ENCODE peak calls at places on chromosomes 6 and 20, in five cellular contexts. R, B, M, Q and H are unnamed samples.

GRCh38 chr6:156557269-156557885 is 219.8 kb upstream of the ARID1B start:
- DNase-seq in M (peak), R (no peak), B (no peak), Q (no peak), H (peak)

GRCh38 chr6:28683945-28684538 is 158.4 kb downstream of the GPX5 start:
- DNase-seq in M (peak), R (peak), Q (no peak), B (peak), H (peak)

GRCh38 chr6:25035451-25036435 is 100.0 kb upstream of the RIPOR2 start:
- DNase-seq in R (no peak), M (no peak), Q (no peak), B (no peak), H (no peak)

GRCh38 chr20:59958626-59959025 is 403 bp downstream of the CDH26 start:
- DNase-seq in M (no peak), B (no peak), Q (no peak), R (peak), H (peak)

GRCh38 chr6:139016337-139017213 is 12.0 kb upstream of the ABRACL start:
- DNase-seq in Q (no peak), R (no peak), M (no peak), B (no peak), H (peak)

GRCh38 chr6:100100776-100101175 is 106.8 kb upstream of the MCHR2 start:
- DNase-seq in B (no peak), Q (no peak), R (no peak), M (no peak), H (no peak)

GRCh38 chr6:108260809-108261569 is at the start of gene SNX3:
- DNase-seq in B (peak), Q (peak), M (peak), R (peak), H (peak)

GRCh38 chr6:47079638-47080037 is 37.5 kb upstream of the ADGRF1 start:
- DNase-seq in M (no peak), B (no peak), Q (no peak), R (peak), H (peak)

GRCh38 chr6:128541261-128541660 is 20.9 kb upstream of the PTPRK start:
- DNase-seq in M (no peak), B (no peak), Q (no peak), R (no peak), H (no peak)

GRCh38 chr20:38343107-38343797 is 3.0 kb upstream of the LBP start:
- DNase-seq in R (no peak), Q (no peak), M (peak), B (peak), H (no peak)

GRCh38 chr6:24614048-24614420 is 32.0 kb downstream of the KIAA0319 start:
- DNase-seq in B (no peak), R (no peak), Q (no peak), M (no peak), H (no peak)

GRCh38 chr6:113351183-113351834 is 505.8 kb upstream of the MARCKS start:
- DNase-seq in Q (no peak), R (no peak), M (no peak), B (no peak), H (no peak)

GRCh38 chr20:45038747-45039469 is 62.0 kb downstream of the KCNS1 start:
- DNase-seq in Q (no peak), M (no peak), R (no peak), B (no peak), H (no peak)

GRCh38 chr6:43492673-43493072 is 15.3 kb downstream of the TJAP1 start:
- DNase-seq in M (no peak), B (no peak), R (no peak), Q (no peak), H (no peak)

GRCh38 chr6:112571486-112571885 is 224.4 kb downstream of the RFPL4B start:
- DNase-seq in M (no peak), B (no peak), Q (no peak), R (no peak), H (no peak)

GRCh38 chr6:155985660-155986138 is 530.1 kb upstream of the NOX3 start:
- DNase-seq in R (no peak), M (no peak), Q (no peak), B (no peak), H (no peak)

GRCh38 chr20:42366626-42367025 is 748.4 kb upstream of the CHD6 start:
- DNase-seq in B (no peak), M (no peak), Q (no peak), R (no peak), H (no peak)

GRCh38 chr6:103893082-103893481 is 966.6 kb downstream of the HACE1 start:
- DNase-seq in R (no peak), Q (no peak), B (no peak), M (no peak), H (no peak)

GRCh38 chr6:160919713-160920112 is 71.9 kb upstream of the MAP3K4 start:
- DNase-seq in Q (no peak), M (peak), B (no peak), R (no peak), H (no peak)

DNA sequence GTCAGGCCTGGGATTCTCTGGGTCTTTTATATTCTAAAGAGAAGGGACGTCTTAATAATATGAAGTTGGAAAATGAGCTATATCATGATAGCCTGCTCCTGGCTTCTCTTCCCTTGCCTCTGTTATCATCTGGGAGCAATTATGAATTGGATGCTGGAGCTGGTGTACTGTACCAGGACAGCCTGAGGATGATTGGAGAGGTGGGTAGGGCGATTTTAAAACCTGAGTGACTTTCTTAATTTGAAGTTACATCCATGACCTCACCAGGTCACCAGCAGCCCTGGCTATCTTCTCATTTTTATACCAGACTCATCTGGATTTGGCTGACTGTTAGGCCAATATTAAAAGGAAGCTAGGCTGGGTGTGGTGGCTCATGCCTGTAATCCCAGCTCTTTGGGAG is 317.6 kb downstream of the CLIC5 start:
- DNase-seq in M (no peak), B (no peak), Q (no peak), R (no peak), H (no peak)
- TF ChIP-seq CREB1 in M (no peak), B (no peak), Q (no peak), R (no peak), H (no peak)

GRCh38 chr6:119077643-119078448 is 618 bp downstream of the FAM184A start:
- DNase-seq in R (peak), Q (peak), B (peak), M (peak), H (peak)
- TF ChIP-seq CREB1 in R (peak), Q (peak), B (peak), M (no peak), H (no peak)

GRCh38 chr6:143196525-143197225 is 136.0 kb downstream of the AIG1 start:
- DNase-seq in R (no peak), Q (no peak), B (no peak), M (no peak), H (no peak)
- TF ChIP-seq CREB1 in R (no peak), Q (no peak), B (no peak), M (no peak), H (no peak)

GRCh38 chr6:127496471-127496870 is 22.7 kb downstream of the MTCL3 start:
- DNase-seq in Q (no peak), M (no peak), R (no peak), B (no peak), H (no peak)
- TF ChIP-seq CREB1 in Q (no peak), M (no peak), R (no peak), B (no peak), H (no peak)

DNA sequence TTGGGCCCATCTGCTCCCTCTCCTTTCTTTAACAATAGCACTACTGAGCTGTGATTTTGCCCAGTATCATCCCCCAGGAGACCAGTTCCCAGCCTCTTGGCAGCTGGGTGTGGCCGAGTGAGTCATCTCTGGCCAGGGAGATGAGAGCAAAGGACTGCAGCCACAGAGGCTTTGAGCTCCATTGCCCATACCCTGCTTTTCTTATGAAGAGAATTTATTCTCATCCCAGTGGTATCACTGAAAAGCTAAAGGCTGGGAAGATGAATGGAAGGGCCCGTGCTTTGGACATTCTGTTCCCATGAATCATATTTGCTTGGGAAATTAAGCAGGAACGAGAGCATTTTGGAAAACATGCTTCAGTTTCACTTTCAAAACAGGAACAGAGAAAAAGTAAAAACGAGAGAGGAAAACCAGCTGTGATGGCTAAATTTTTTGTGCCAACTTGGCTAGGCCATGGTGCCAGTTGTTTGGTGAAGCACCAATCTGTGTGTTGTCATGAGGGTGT is 14.9 kb downstream of the CST3 start:
- DNase-seq in M (peak), B (peak), Q (no peak), R (no peak), H (no peak)
- TF ChIP-seq CREB1 in M (no peak), B (no peak), Q (no peak), R (no peak), H (no peak)

GRCh38 chr20:40320612-40321011 is 368.4 kb downstream of the MAFB start:
- DNase-seq in B (no peak), Q (no peak), M (no peak), R (no peak), H (no peak)

GRCh38 chr20:40319741-40320499 is 369.1 kb downstream of the MAFB start:
- DNase-seq in B (no peak), R (no peak), Q (no peak), M (no peak), H (no peak)

GRCh38 chr20:40319056-40319455 is 370.0 kb downstream of the MAFB start:
- DNase-seq in Q (no peak), R (no peak), B (no peak), M (no peak), H (no peak)

GRCh38 chr20:40314278-40314677 is 374.8 kb downstream of the MAFB start:
- DNase-seq in B (no peak), M (no peak), R (no peak), Q (no peak), H (no peak)

DNA sequence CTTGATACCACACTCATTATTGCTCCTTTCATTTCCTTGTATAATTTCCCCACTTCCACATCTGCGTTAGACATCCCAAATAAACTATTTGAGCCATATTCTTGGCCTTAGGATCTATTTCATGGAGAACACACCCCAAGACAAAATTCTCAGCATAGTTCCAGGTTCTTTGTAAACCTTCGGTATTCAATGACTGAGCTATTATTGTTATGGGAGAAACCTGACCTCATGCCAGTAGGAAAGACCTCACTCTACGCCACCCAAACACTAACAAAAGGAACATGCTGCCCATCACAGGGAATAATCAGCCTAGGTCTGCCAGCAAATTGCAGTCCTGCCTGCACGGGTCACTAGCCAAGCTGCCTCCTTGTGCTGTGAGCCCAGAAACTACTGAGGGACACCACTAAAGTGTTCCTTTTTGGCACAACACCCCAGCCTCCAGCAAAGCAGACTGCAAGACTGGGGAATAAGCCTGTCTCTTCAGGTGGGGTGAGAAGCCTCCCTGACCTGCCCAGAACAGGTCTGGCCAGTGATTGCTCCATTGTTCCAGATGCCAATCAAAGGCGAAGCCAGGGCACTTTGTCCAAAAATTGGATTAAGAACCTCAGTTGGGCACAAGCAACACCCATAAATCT is 371.8 kb downstream of the MAFB start:
- DNase-seq in R (no peak), Q (no peak), B (no peak), M (no peak), H (no peak)
- TF ChIP-seq CREB1 in R (no peak), Q (no peak), B (no peak), M (no peak), H (no peak)

GRCh38 chr20:61118429-61119224 is 133.4 kb upstream of the CDH4 start:
- DNase-seq in R (no peak), M (no peak), B (no peak), Q (no peak), H (no peak)

GRCh38 chr20:61121661-61122060 is 130.4 kb upstream of the CDH4 start:
- DNase-seq in M (no peak), B (no peak), Q (no peak), R (no peak), H (no peak)

GRCh38 chr20:61123286-61123685 is 128.8 kb upstream of the CDH4 start:
- DNase-seq in Q (no peak), R (no peak), B (no peak), M (no peak), H (no peak)

GRCh38 chr20:61119263-61119662 is 132.8 kb upstream of the CDH4 start:
- DNase-seq in M (no peak), Q (no peak), B (no peak), R (no peak), H (no peak)

DNA sequence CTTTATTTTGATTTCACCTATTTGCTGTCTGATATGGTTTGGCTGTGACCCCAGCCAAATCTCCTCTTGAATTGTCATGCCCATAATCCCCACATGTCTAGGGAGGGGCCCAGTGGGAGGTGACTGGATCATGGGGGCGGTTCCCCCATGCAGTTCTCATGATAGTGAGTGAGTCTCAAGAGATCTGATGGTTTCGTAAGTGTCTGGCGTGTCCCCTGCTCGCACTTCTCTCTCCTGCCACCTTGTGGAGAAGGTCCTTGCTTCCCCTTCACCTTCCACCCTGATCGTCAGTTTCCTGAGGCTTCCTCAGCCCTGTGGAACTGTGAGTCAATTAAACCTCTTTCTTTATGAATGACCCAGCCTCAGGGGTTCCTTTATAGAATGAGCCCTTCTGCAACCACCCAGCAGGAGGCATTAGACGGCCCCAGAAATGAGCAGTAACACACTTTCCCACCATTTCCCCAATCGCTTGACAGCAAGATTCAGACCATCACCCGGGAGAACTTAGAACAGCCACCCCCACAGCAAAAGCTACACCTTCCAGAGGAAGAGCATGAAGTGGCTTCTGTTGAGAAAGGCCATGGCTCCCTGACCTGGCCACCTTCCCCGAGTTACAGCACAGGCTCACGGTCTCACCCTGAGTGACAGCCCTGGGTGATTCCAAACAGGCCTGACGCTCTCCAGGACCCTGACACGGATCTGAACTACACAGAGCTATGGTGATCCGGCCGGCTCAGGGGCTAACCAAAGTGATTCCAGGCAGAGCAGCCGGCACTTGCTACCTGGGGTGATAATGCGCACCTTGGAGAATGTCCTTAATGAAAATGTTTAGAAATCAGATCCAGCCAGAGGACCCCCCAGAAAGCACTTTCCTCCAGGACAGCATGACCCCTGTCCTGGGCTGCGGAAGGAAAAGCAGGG is 131.2 kb upstream of the CDH4 start:
- DNase-seq in M (peak), B (no peak), Q (peak), R (peak), H (peak)
- TF ChIP-seq CREB1 in M (no peak), B (no peak), Q (no peak), R (no peak), H (no peak)

DNA sequence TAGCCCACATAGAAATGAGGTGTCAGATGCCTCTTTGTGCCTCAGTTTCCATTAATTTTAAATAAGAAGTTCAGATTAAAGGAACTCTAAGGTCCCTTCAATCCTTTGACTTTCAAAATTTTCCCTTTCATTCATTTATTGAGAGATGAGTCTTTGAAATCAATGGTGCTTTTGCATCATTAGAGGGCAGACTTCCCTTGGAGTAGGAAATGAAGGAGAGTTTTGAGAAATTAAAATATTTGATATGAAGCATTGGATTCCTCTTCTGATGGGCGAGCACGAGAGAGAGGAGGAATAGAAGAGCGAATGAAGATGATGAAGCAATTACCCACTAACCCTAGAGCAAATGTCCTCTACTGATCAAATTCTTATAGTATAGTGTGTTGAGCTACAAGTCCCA is 105.7 kb downstream of the EDN1 start:
- DNase-seq in Q (no peak), B (no peak), R (no peak), M (no peak), H (no peak)
- TF ChIP-seq CREB1 in Q (no peak), B (no peak), R (no peak), M (no peak), H (no peak)

GRCh38 chr6:148565931-148566663 is 180.7 kb upstream of the UST start:
- DNase-seq in R (no peak), Q (no peak), B (no peak), M (no peak), H (no peak)
- TF ChIP-seq CREB1 in R (no peak), Q (no peak), B (no peak), M (no peak), H (no peak)

DNA sequence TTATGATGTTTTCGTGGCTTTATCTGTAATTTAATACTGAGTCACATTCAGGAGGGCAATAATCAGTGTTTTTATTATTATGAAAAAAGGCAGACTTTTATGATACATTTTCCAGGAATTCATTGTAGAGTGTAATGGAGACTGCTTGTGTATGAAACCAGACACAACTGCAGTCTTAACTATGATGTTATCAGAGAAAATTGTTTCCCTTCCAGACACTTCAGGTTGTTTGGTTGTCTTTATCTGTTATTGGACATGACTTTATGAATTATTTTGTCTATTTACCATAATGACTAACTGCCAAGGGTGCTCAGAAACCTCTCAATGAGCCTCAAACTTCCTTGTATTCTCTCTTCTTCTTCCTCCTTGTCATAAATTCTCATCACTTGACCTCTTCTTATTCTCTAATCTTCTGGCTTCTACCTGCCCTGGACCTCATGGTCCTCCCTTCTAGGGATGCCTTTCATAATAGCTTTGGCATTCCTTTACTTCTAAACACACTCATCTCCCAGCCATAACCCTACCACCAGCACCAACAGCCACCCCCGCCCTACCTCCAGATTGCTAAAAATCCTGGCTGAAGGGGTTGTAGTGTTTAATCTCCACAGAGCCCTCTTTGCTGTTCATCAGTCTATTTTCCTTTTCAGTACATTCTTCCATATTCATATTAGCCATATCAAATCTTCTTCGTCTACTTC is 492.5 kb downstream of the CDKAL1 start:
- DNase-seq in R (no peak), Q (no peak), M (no peak), B (no peak), H (no peak)
- TF ChIP-seq CREB1 in R (no peak), Q (no peak), M (no peak), B (no peak), H (no peak)